ENCODE peak calls at places on chromosomes 4 and X, in eight cellular contexts. One of them, this sample, is unnamed.

GRCh38 chr4:173485164-173485563 is 44.9 kb downstream of the HAND2 start:
- DNase-seq in HFF-Myc: no peak
- DNase-seq in kidney epithelial cell: no peak
- DNase-seq in tibial nerve: no peak
- DNase-seq in testis: no peak
- DNase-seq in fibroblast of the aortic adventitia: peak
- DNase-seq in AG09309: no peak
- DNase-seq in cardiac muscle cell: no peak
- DNase-seq in this sample: peak

GRCh38 chr4:6248394-6248793 is 21.3 kb upstream of the WFS1 start:
- DNase-seq in HFF-Myc: no peak
- DNase-seq in kidney epithelial cell: no peak
- DNase-seq in tibial nerve: no peak
- DNase-seq in testis: no peak
- DNase-seq in fibroblast of the aortic adventitia: no peak
- DNase-seq in AG09309: no peak
- DNase-seq in cardiac muscle cell: no peak
- DNase-seq in this sample: no peak

GRCh38 chrX:152465132-152465531 is 14.0 kb upstream of the GABRA3 start:
- DNase-seq in HFF-Myc: no peak
- DNase-seq in kidney epithelial cell: no peak
- DNase-seq in tibial nerve: no peak
- DNase-seq in testis: no peak
- DNase-seq in fibroblast of the aortic adventitia: no peak
- DNase-seq in AG09309: no peak
- DNase-seq in cardiac muscle cell: no peak
- DNase-seq in this sample: no peak

GRCh38 chr4:152063301-152064235 is 302.8 kb upstream of the GATB start:
- DNase-seq in HFF-Myc: peak
- DNase-seq in kidney epithelial cell: no peak
- DNase-seq in tibial nerve: no peak
- DNase-seq in testis: no peak
- DNase-seq in fibroblast of the aortic adventitia: peak
- DNase-seq in AG09309: no peak
- DNase-seq in cardiac muscle cell: no peak
- DNase-seq in this sample: no peak

GRCh38 chrX:136250191-136251041 is 784 bp downstream of the MAP7D3 start:
- DNase-seq in HFF-Myc: no peak
- DNase-seq in kidney epithelial cell: no peak
- DNase-seq in tibial nerve: no peak
- DNase-seq in testis: peak
- DNase-seq in fibroblast of the aortic adventitia: no peak
- DNase-seq in AG09309: no peak
- DNase-seq in cardiac muscle cell: peak
- DNase-seq in this sample: peak

GRCh38 chr4:111664546-111664945 is 480.7 kb upstream of the FAM241A start:
- DNase-seq in HFF-Myc: no peak
- DNase-seq in kidney epithelial cell: no peak
- DNase-seq in tibial nerve: no peak
- DNase-seq in testis: no peak
- DNase-seq in fibroblast of the aortic adventitia: no peak
- DNase-seq in AG09309: no peak
- DNase-seq in cardiac muscle cell: no peak
- DNase-seq in this sample: no peak

GRCh38 chrX:69362354-69362753 is 141.8 kb upstream of the NALF2 start:
- DNase-seq in HFF-Myc: no peak
- DNase-seq in kidney epithelial cell: no peak
- DNase-seq in tibial nerve: no peak
- DNase-seq in testis: no peak
- DNase-seq in fibroblast of the aortic adventitia: no peak
- DNase-seq in AG09309: no peak
- DNase-seq in cardiac muscle cell: no peak
- DNase-seq in this sample: no peak

GRCh38 chrX:22666441-22666840 is 333.3 kb upstream of the DDX53 start:
- DNase-seq in HFF-Myc: peak
- DNase-seq in kidney epithelial cell: no peak
- DNase-seq in tibial nerve: no peak
- DNase-seq in testis: peak
- DNase-seq in fibroblast of the aortic adventitia: peak
- DNase-seq in AG09309: no peak
- DNase-seq in cardiac muscle cell: peak
- DNase-seq in this sample: peak

GRCh38 chr4:122758033-122758432 is 25.5 kb downstream of the BBS12 start:
- DNase-seq in HFF-Myc: no peak
- DNase-seq in kidney epithelial cell: no peak
- DNase-seq in tibial nerve: no peak
- DNase-seq in testis: no peak
- DNase-seq in fibroblast of the aortic adventitia: peak
- DNase-seq in AG09309: no peak
- DNase-seq in cardiac muscle cell: peak
- DNase-seq in this sample: peak

GRCh38 chrX:55450259-55450658 is 1.7 kb upstream of the MAGEH1 start:
- DNase-seq in HFF-Myc: no peak
- DNase-seq in kidney epithelial cell: no peak
- DNase-seq in tibial nerve: no peak
- DNase-seq in testis: peak
- DNase-seq in fibroblast of the aortic adventitia: peak
- DNase-seq in AG09309: no peak
- DNase-seq in cardiac muscle cell: peak
- DNase-seq in this sample: peak

GRCh38 chr4:164012396-164013027 is 518.0 kb downstream of the TMA16 start:
- DNase-seq in HFF-Myc: no peak
- DNase-seq in kidney epithelial cell: no peak
- DNase-seq in tibial nerve: no peak
- DNase-seq in testis: no peak
- DNase-seq in fibroblast of the aortic adventitia: no peak
- DNase-seq in AG09309: no peak
- DNase-seq in cardiac muscle cell: peak
- DNase-seq in this sample: no peak

GRCh38 chr4:137609693-137610450 is 77.6 kb upstream of the PCDH18 start:
- DNase-seq in HFF-Myc: peak
- DNase-seq in kidney epithelial cell: no peak
- DNase-seq in tibial nerve: no peak
- DNase-seq in testis: no peak
- DNase-seq in fibroblast of the aortic adventitia: peak
- DNase-seq in AG09309: peak
- DNase-seq in cardiac muscle cell: no peak
- DNase-seq in this sample: peak

GRCh38 chrX:21606037-21606436 is 52.1 kb downstream of the KLHL34 start:
- DNase-seq in HFF-Myc: peak
- DNase-seq in kidney epithelial cell: no peak
- DNase-seq in tibial nerve: no peak
- DNase-seq in testis: no peak
- DNase-seq in fibroblast of the aortic adventitia: no peak
- DNase-seq in AG09309: no peak
- DNase-seq in cardiac muscle cell: no peak
- DNase-seq in this sample: no peak

GRCh38 chrX:40157228-40158035 is 59.7 kb upstream of the BCOR start:
- DNase-seq in HFF-Myc: no peak
- DNase-seq in kidney epithelial cell: no peak
- DNase-seq in tibial nerve: no peak
- DNase-seq in testis: no peak
- DNase-seq in fibroblast of the aortic adventitia: no peak
- DNase-seq in AG09309: no peak
- DNase-seq in cardiac muscle cell: no peak
- DNase-seq in this sample: no peak

GRCh38 chrX:40154853-40155616 is 57.3 kb upstream of the BCOR start:
- DNase-seq in HFF-Myc: no peak
- DNase-seq in kidney epithelial cell: no peak
- DNase-seq in tibial nerve: no peak
- DNase-seq in testis: peak
- DNase-seq in fibroblast of the aortic adventitia: peak
- DNase-seq in AG09309: no peak
- DNase-seq in cardiac muscle cell: peak
- DNase-seq in this sample: peak

GRCh38 chrX:40154229-40154852 is 56.6 kb upstream of the BCOR start:
- DNase-seq in HFF-Myc: no peak
- DNase-seq in kidney epithelial cell: no peak
- DNase-seq in tibial nerve: no peak
- DNase-seq in testis: no peak
- DNase-seq in fibroblast of the aortic adventitia: no peak
- DNase-seq in AG09309: no peak
- DNase-seq in cardiac muscle cell: peak
- DNase-seq in this sample: no peak

GRCh38 chrX:40156472-40157227 is 58.9 kb upstream of the BCOR start:
- DNase-seq in HFF-Myc: no peak
- DNase-seq in kidney epithelial cell: no peak
- DNase-seq in tibial nerve: no peak
- DNase-seq in testis: no peak
- DNase-seq in fibroblast of the aortic adventitia: no peak
- DNase-seq in AG09309: no peak
- DNase-seq in cardiac muscle cell: no peak
- DNase-seq in this sample: no peak

DNA sequence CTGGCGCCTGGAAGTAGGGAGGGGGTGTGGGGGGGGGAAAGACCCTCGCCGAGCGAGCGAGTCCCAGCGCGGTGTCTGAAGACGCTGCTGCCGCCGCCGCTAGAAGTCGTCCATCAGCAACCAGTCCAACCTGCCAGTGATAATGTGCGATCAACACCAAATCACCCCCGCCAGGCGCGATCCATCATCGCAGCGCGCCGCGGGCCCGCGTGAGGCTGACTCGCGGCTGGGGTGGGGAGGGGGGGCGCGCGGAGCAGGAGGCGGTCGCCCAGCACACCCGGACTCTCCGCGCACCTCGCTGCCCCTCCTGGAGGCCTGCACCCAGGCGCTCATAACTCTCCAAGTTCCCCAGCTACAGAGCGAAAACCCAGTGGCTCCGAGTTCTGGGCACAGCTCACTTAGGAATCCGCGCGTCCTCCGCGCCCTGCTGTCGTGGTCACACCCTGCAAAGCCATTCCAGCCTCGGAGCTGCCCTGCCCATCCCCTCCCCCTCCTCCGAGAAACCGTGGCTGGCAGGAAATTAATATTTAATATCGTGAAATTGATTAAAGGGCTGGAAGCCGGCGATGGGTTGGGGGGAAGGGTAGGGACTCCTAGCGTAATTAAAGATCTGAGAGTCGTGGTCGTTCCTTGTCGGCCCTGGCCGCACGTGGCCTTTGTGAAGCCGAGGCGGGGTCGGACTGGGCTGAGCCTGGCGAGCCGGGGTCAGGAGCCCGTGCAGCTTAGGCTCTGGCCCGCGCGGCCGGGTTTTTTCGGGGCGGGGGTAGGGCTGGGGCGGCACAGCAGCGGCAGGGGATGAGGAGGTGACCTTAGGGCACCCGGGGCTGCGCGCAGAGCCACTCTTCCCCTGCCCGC is 58.1 kb upstream of the BCOR start:
- DNase-seq in HFF-Myc: no peak
- DNase-seq in kidney epithelial cell: no peak
- DNase-seq in tibial nerve: no peak
- DNase-seq in testis: no peak
- DNase-seq in fibroblast of the aortic adventitia: no peak
- DNase-seq in AG09309: no peak
- DNase-seq in cardiac muscle cell: no peak
- DNase-seq in this sample: no peak
- H3K4me3 ChIP-seq in HFF-Myc: peak
- H3K4me3 ChIP-seq in kidney epithelial cell: peak
- H3K4me3 ChIP-seq in tibial nerve: peak
- H3K4me3 ChIP-seq in testis: peak
- H3K4me3 ChIP-seq in fibroblast of the aortic adventitia: no peak
- H3K4me3 ChIP-seq in AG09309: no peak
- H3K4me3 ChIP-seq in cardiac muscle cell: peak
- H3K4me3 ChIP-seq in this sample: no peak

GRCh38 chr4:102546635-102547034 is 45.5 kb downstream of the NFKB1 start:
- DNase-seq in HFF-Myc: no peak
- DNase-seq in kidney epithelial cell: no peak
- DNase-seq in tibial nerve: no peak
- DNase-seq in testis: no peak
- DNase-seq in fibroblast of the aortic adventitia: no peak
- DNase-seq in AG09309: no peak
- DNase-seq in cardiac muscle cell: no peak
- DNase-seq in this sample: no peak

GRCh38 chr4:102537280-102537679 is 36.1 kb downstream of the NFKB1 start:
- DNase-seq in HFF-Myc: no peak
- DNase-seq in kidney epithelial cell: no peak
- DNase-seq in tibial nerve: no peak
- DNase-seq in testis: no peak
- DNase-seq in fibroblast of the aortic adventitia: no peak
- DNase-seq in AG09309: no peak
- DNase-seq in cardiac muscle cell: no peak
- DNase-seq in this sample: no peak

GRCh38 chr4:102543030-102543505 is 41.9 kb downstream of the NFKB1 start:
- DNase-seq in HFF-Myc: no peak
- DNase-seq in kidney epithelial cell: no peak
- DNase-seq in tibial nerve: no peak
- DNase-seq in testis: no peak
- DNase-seq in fibroblast of the aortic adventitia: no peak
- DNase-seq in AG09309: no peak
- DNase-seq in cardiac muscle cell: no peak
- DNase-seq in this sample: no peak

GRCh38 chr4:102543529-102543928 is 42.4 kb downstream of the NFKB1 start:
- DNase-seq in HFF-Myc: no peak
- DNase-seq in kidney epithelial cell: no peak
- DNase-seq in tibial nerve: no peak
- DNase-seq in testis: no peak
- DNase-seq in fibroblast of the aortic adventitia: no peak
- DNase-seq in AG09309: no peak
- DNase-seq in cardiac muscle cell: no peak
- DNase-seq in this sample: no peak

DNA sequence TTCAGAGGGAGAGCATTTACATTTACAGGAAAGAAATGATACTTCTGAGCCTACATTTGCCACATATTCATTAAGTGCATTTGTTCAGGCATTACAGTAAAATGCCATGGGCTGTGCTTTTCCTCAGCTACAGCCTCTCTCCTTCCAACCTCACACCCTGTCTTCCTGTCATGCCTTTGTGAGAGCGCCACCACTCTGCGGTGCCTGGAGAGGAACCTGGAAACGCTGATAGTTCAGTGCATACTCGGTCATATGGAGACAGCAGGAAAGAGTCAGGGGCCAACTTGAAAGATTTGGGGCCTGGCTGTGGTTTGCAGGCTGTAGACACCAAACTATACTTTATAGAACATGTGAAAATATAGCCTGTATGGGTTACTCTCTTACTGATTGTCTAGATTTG is 40.5 kb downstream of the NFKB1 start:
- DNase-seq in HFF-Myc: no peak
- DNase-seq in kidney epithelial cell: no peak
- DNase-seq in tibial nerve: no peak
- DNase-seq in testis: no peak
- DNase-seq in fibroblast of the aortic adventitia: no peak
- DNase-seq in AG09309: no peak
- DNase-seq in cardiac muscle cell: peak
- DNase-seq in this sample: no peak
- TF ChIP-seq CTCF in HFF-Myc: peak
- TF ChIP-seq CTCF in kidney epithelial cell: no peak
- TF ChIP-seq CTCF in tibial nerve: no peak
- TF ChIP-seq CTCF in testis: no peak
- TF ChIP-seq CTCF in fibroblast of the aortic adventitia: no peak
- TF ChIP-seq CTCF in AG09309: no peak
- TF ChIP-seq CTCF in cardiac muscle cell: no peak
- TF ChIP-seq CTCF in this sample: no peak

GRCh38 chrX:101932249-101932570 is 383 bp upstream of the ZMAT1 start:
- DNase-seq in HFF-Myc: no peak
- DNase-seq in kidney epithelial cell: no peak
- DNase-seq in tibial nerve: no peak
- DNase-seq in testis: no peak
- DNase-seq in fibroblast of the aortic adventitia: no peak
- DNase-seq in AG09309: no peak
- DNase-seq in cardiac muscle cell: no peak
- DNase-seq in this sample: no peak
- H3K4me3 ChIP-seq in HFF-Myc: no peak
- H3K4me3 ChIP-seq in kidney epithelial cell: peak
- H3K4me3 ChIP-seq in tibial nerve: peak
- H3K4me3 ChIP-seq in testis: no peak
- H3K4me3 ChIP-seq in fibroblast of the aortic adventitia: peak
- H3K4me3 ChIP-seq in AG09309: peak
- H3K4me3 ChIP-seq in cardiac muscle cell: peak
- H3K4me3 ChIP-seq in this sample: peak

GRCh38 chrX:121579016-121579760 is 531.8 kb downstream of the GLUD2 start:
- DNase-seq in HFF-Myc: peak
- DNase-seq in kidney epithelial cell: no peak
- DNase-seq in tibial nerve: no peak
- DNase-seq in testis: peak
- DNase-seq in fibroblast of the aortic adventitia: peak
- DNase-seq in AG09309: no peak
- DNase-seq in cardiac muscle cell: peak
- DNase-seq in this sample: peak
- TF ChIP-seq CTCF in HFF-Myc: no peak
- TF ChIP-seq CTCF in kidney epithelial cell: peak
- TF ChIP-seq CTCF in tibial nerve: no peak
- TF ChIP-seq CTCF in testis: peak
- TF ChIP-seq CTCF in fibroblast of the aortic adventitia: peak
- TF ChIP-seq CTCF in AG09309: peak
- TF ChIP-seq CTCF in cardiac muscle cell: peak
- TF ChIP-seq CTCF in this sample: peak

This sample was measured in cardiac fibroblast.